ENCODE peak calls at places on chromosome 6, in five cellular contexts. W is CD8-positive, alpha-beta T cell; I is upper lobe of right lung; A is GM12864; M is psoas muscle. L is an unnamed sample.
A peak's percentile ranks its signal among the peaks of the same experiment; 100 is the strongest.

GRCh38 chr6:12246900-12247299 is 43.3 kb upstream of the EDN1 start:
- DNase-seq in A (no peak), I (no peak), W (no peak), M (no peak), L (no peak)

GRCh38 chr6:71206086-71206485 is 82.5 kb upstream of the OGFRL1 start:
- DNase-seq in W (no peak), A (no peak), M (no peak), I (no peak), L (no peak)

GRCh38 chr6:116287668-116288282 is 8.0 kb upstream of the TSPYL1 start:
- DNase-seq in I (no peak), M (no peak), W (no peak), A (no peak), L (no peak)

GRCh38 chr6:64257586-64257985 is 622.0 kb downstream of the PHF3 start:
- DNase-seq in W (no peak), A (no peak), M (no peak), I (no peak), L (no peak)

GRCh38 chr6:154931741-154932424 is 63.2 kb upstream of the TIAM2 start:
- DNase-seq in W (no peak), M (no peak), I (no peak), A (no peak), L (no peak)

GRCh38 chr6:84635081-84635745 is 129.2 kb downstream of the TBX18 start:
- DNase-seq in I (no peak), A (no peak), W (no peak), M (no peak), L (no peak)

GRCh38 chr6:157323924-157324276 is 581 bp upstream of the TMEM242 start:
- DNase-seq in M (peak; percentile 84), I (peak; percentile 89), W (peak; percentile 20), A (no peak), L (peak; percentile 62)

GRCh38 chr6:70312165-70312564 is 9.3 kb upstream of the COL9A1 start:
- DNase-seq in I (no peak), M (no peak), A (peak; percentile 13), W (no peak), L (no peak)

GRCh38 chr6:130366011-130366963 is at the start of gene TMEM200A:
- DNase-seq in W (no peak), M (peak; percentile 33), I (peak; percentile 62), A (no peak), L (peak; percentile 53)
- TF ChIP-seq CTCF in W (no peak), M (no peak), I (no peak), A (no peak), L (peak; percentile 37)

GRCh38 chr6:44127186-44128019 is at the start of the genes MRPL14 and TMEM63B:
- DNase-seq in W (peak; percentile 87), I (peak; percentile 95), M (peak; percentile 89), A (peak; percentile 38), L (peak; percentile 84)

GRCh38 chr6:44129841-44130322 is 2.5 kb downstream of the TMEM63B start:
- DNase-seq in W (no peak), I (no peak), M (no peak), A (no peak), L (no peak)

GRCh38 chr6:44131880-44132279 is 4.5 kb downstream of the TMEM63B start:
- DNase-seq in I (no peak), A (no peak), W (no peak), M (no peak), L (no peak)

GRCh38 chr6:44126320-44127149 is 717 bp downstream of the MRPL14 start:
- DNase-seq in W (peak; percentile 77), M (peak; percentile 74), A (peak; percentile 24), I (peak; percentile 77), L (peak; percentile 28)

GRCh38 chr6:44128020-44128917 is 915 bp downstream of the TMEM63B start:
- DNase-seq in M (peak; percentile 48), I (peak; percentile 76), A (no peak), W (no peak), L (peak; percentile 47)
- TF ChIP-seq CTCF in M (peak; percentile 19), I (no peak), A (peak; percentile 1), W (no peak), L (peak; percentile 44)

GRCh38 chr6:125480571-125480970 is 178.8 kb upstream of the HDDC2 start:
- DNase-seq in M (no peak), W (no peak), I (no peak), A (no peak), L (no peak)

GRCh38 chr6:125481056-125481455 is 179.3 kb upstream of the HDDC2 start:
- DNase-seq in A (no peak), I (no peak), W (no peak), M (no peak), L (no peak)

GRCh38 chr6:125480146-125480545 is 178.4 kb upstream of the HDDC2 start:
- DNase-seq in I (no peak), M (no peak), A (no peak), W (no peak), L (no peak)

GRCh38 chr6:125486881-125487280 is 185.1 kb upstream of the HDDC2 start:
- DNase-seq in A (no peak), M (no peak), I (no peak), W (no peak), L (no peak)

DNA sequence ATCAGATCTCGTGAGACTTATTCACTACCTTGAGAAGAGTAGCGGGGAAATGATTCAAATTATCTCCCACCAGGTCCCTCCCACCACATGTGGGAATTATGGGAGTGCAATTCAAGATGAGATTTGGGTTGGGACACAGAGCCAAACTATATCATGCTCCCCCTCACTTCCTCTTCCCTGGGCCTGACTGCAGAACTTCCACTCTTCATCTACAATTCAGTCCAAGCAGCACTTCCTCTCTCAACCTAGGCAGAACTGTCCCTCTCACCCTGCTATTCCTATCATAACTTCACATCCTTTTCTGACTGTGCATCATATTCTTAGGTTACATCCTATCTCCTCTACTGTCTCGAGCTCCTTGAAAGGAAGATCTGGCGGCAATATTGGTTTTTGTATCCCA is 184.0 kb upstream of the HDDC2 start:
- DNase-seq in W (no peak), M (no peak), I (no peak), A (no peak), L (no peak)
- TF ChIP-seq CTCF in W (no peak), M (no peak), I (no peak), A (no peak), L (no peak)

DNA sequence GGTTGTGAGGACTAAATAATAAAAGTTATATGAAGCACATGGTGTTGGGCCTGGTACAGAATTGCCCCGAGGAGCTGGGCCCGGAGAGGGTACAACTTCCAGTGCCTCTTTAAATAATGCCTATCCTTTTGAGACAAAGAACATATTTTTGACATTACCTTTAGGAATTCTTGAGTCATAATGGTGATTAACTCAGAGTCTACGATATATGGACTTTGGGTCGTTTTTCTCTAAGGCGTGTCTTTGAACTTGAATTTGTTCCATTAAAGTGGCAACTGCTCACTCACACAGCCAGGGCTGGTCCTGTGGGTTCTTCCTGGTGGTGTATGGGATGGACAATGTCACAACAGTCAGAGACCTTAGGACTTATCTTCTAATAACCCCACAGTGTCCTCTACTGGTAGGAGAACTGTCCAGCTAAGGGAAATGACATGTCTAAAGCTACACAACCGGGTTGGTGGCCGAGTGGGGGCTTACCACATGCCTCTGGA is 106.5 kb downstream of the CDC5L start:
- DNase-seq in A (no peak), M (no peak), W (no peak), I (no peak), L (no peak)
- TF ChIP-seq CTCF in A (no peak), M (peak; percentile 23), W (no peak), I (no peak), L (no peak)

GRCh38 chr6:42229720-42230119 is 12.1 kb upstream of the MRPS10 start:
- DNase-seq in A (no peak), M (no peak), I (no peak), W (no peak), L (no peak)

GRCh38 chr6:42232035-42232434 is 14.4 kb upstream of the MRPS10 start:
- DNase-seq in I (no peak), A (no peak), M (no peak), W (no peak), L (no peak)

GRCh38 chr6:42227173-42227850 is 9.7 kb upstream of the MRPS10 start:
- DNase-seq in W (no peak), M (no peak), I (no peak), A (no peak), L (no peak)

GRCh38 chr6:42228305-42228704 is 10.6 kb upstream of the MRPS10 start:
- DNase-seq in A (no peak), W (no peak), M (no peak), I (no peak), L (no peak)

GRCh38 chr6:42230320-42231034 is 12.8 kb upstream of the MRPS10 start:
- DNase-seq in A (no peak), W (no peak), I (no peak), M (no peak), L (no peak)
- TF ChIP-seq CTCF in A (peak; percentile 34), W (no peak), I (no peak), M (no peak), L (peak; percentile 54)

GRCh38 chr6:46454691-46455090 is 36.6 kb downstream of the RCAN2 start:
- DNase-seq in A (no peak), I (no peak), W (no peak), M (no peak), L (no peak)

GRCh38 chr6:46453756-46454316 is 37.4 kb downstream of the RCAN2 start:
- DNase-seq in M (no peak), A (no peak), I (no peak), W (no peak), L (no peak)

GRCh38 chr6:46452312-46452917 is 38.8 kb downstream of the RCAN2 start:
- DNase-seq in W (no peak), I (no peak), M (no peak), A (no peak), L (no peak)

GRCh38 chr6:46453221-46453620 is 38.0 kb downstream of the RCAN2 start:
- DNase-seq in M (no peak), W (no peak), A (no peak), I (no peak), L (no peak)

DNA sequence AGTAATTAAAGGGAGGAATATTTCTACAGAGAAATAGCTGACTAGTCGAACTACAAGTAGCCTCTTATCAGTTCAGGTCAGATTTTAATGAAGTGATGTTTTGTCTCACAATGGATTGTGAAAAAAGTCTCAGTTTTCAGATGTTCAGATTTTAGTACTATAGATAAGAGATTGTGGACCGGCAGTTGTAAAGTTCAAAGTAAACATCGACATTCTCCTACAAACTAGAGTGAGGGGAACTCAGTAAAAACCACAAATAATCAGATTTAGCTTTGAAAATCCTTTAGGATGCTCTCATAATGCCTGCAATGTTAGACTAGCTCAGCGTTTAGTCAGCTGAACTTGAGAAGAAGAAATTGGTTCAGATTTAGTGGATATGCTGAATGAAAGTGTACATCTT is 39.9 kb downstream of the RCAN2 start:
- DNase-seq in I (no peak), A (no peak), W (no peak), M (no peak), L (no peak)
- TF ChIP-seq CTCF in I (no peak), A (no peak), W (no peak), M (no peak), L (no peak)

DNA sequence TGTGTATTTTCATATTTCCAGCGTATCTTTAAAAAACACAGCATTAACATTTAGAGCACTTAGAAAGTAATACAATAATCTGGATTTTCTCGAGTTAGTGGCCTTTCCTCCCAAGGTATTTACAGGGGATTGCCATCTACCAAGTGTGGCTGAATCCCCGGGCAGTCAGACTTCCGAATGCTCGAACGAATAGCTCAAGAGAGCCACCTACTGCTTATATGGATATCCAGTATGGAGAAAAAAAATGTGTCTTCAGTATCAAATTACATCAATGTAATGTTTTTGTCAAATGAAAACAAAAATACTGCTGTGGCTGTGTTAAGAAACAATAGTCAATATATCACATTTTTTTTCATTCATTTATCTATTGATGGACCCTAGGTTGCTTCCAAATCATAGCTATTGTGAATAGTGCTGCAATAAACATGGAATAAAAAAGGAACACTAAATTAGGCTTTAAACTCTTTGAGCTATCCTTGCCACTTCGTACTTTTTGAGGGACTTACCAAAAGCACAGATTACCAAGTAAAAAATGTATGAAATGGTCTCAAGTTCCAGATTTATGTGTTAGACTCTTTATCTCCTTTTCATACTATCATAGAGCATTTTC is 654.5 kb upstream of the PTCHD4 start:
- DNase-seq in M (no peak), I (no peak), W (no peak), A (no peak), L (peak; percentile 32)
- TF ChIP-seq CTCF in M (peak; percentile 5), I (peak; percentile 51), W (no peak), A (peak; percentile 21), L (peak; percentile 83)

L was measured in neural crest cell.